ENCODE peak calls at places on chromosomes 1 and 21, in five cellular contexts. One of them, this sample, is unnamed.

GRCh38 chr1:21607549-21608529 is 61.3 kb downstream of the RAP1GAP start:
- DNase-seq in fibroblast of pulmonary artery: peak; percentile 71
- DNase-seq in KG1: no peak
- DNase-seq in CD8-positive, alpha-beta T cell: peak; percentile 16
- DNase-seq in cardiac muscle cell: peak; percentile 92
- DNase-seq in this sample: no peak

GRCh38 chr1:45512641-45513054 is 9.0 kb downstream of the PRDX1 start:
- DNase-seq in fibroblast of pulmonary artery: peak; percentile 79
- DNase-seq in KG1: peak; percentile 22
- DNase-seq in CD8-positive, alpha-beta T cell: peak; percentile 58
- DNase-seq in cardiac muscle cell: peak; percentile 76
- DNase-seq in this sample: peak; percentile 16

GRCh38 chr21:44506279-44507255 is 33.4 kb downstream of the KRTAP10-1 start:
- DNase-seq in fibroblast of pulmonary artery: no peak
- DNase-seq in KG1: no peak
- DNase-seq in CD8-positive, alpha-beta T cell: no peak
- DNase-seq in cardiac muscle cell: peak; percentile 42
- DNase-seq in this sample: no peak

GRCh38 chr1:156756355-156756754 is 4.9 kb upstream of the HDGF start:
- DNase-seq in fibroblast of pulmonary artery: no peak
- DNase-seq in KG1: no peak
- DNase-seq in CD8-positive, alpha-beta T cell: no peak
- DNase-seq in cardiac muscle cell: no peak
- DNase-seq in this sample: no peak

GRCh38 chr1:17187065-17187464 is 17.9 kb upstream of the PADI1 start:
- DNase-seq in fibroblast of pulmonary artery: no peak
- DNase-seq in KG1: no peak
- DNase-seq in CD8-positive, alpha-beta T cell: no peak
- DNase-seq in cardiac muscle cell: no peak
- DNase-seq in this sample: no peak

GRCh38 chr1:204746838-204747442 is 61.4 kb upstream of the LRRN2 start:
- DNase-seq in fibroblast of pulmonary artery: peak; percentile 56
- DNase-seq in KG1: peak; percentile 31
- DNase-seq in CD8-positive, alpha-beta T cell: peak; percentile 50
- DNase-seq in cardiac muscle cell: peak; percentile 50
- DNase-seq in this sample: peak; percentile 10

GRCh38 chr1:24920155-24920925 is 9.7 kb downstream of the RUNX3 start:
- DNase-seq in fibroblast of pulmonary artery: peak; percentile 60
- DNase-seq in KG1: no peak
- DNase-seq in CD8-positive, alpha-beta T cell: no peak
- DNase-seq in cardiac muscle cell: no peak
- DNase-seq in this sample: no peak

GRCh38 chr21:36021251-36021837 is 39.0 kb downstream of the SETD4 start:
- DNase-seq in fibroblast of pulmonary artery: no peak
- DNase-seq in KG1: no peak
- DNase-seq in CD8-positive, alpha-beta T cell: no peak
- DNase-seq in cardiac muscle cell: no peak
- DNase-seq in this sample: no peak

GRCh38 chr21:34243562-34243961 is 120.2 kb upstream of the KCNE2 start:
- DNase-seq in fibroblast of pulmonary artery: peak; percentile 45
- DNase-seq in KG1: no peak
- DNase-seq in CD8-positive, alpha-beta T cell: no peak
- DNase-seq in cardiac muscle cell: peak; percentile 51
- DNase-seq in this sample: no peak

GRCh38 chr1:186240436-186240835 is 134.6 kb downstream of the TPR start:
- DNase-seq in fibroblast of pulmonary artery: no peak
- DNase-seq in KG1: no peak
- DNase-seq in CD8-positive, alpha-beta T cell: no peak
- DNase-seq in cardiac muscle cell: no peak
- DNase-seq in this sample: no peak

GRCh38 chr1:158978730-158979129 is 31.0 kb upstream of the IFI16 start:
- DNase-seq in fibroblast of pulmonary artery: no peak
- DNase-seq in KG1: no peak
- DNase-seq in CD8-positive, alpha-beta T cell: no peak
- DNase-seq in cardiac muscle cell: no peak
- DNase-seq in this sample: no peak

GRCh38 chr1:86156571-86157455 is at the start of gene COL24A1:
- DNase-seq in fibroblast of pulmonary artery: peak; percentile 53
- DNase-seq in KG1: no peak
- DNase-seq in CD8-positive, alpha-beta T cell: no peak
- DNase-seq in cardiac muscle cell: peak; percentile 81
- DNase-seq in this sample: no peak

GRCh38 chr1:155051777-155052398 is 772 bp downstream of the ADAM15 start:
- DNase-seq in fibroblast of pulmonary artery: peak; percentile 29
- DNase-seq in KG1: peak; percentile 29
- DNase-seq in CD8-positive, alpha-beta T cell: peak; percentile 44
- DNase-seq in cardiac muscle cell: no peak
- DNase-seq in this sample: no peak

GRCh38 chr1:87794788-87795614 is 466.3 kb downstream of the LMO4 start:
- DNase-seq in fibroblast of pulmonary artery: peak; percentile 61
- DNase-seq in KG1: no peak
- DNase-seq in CD8-positive, alpha-beta T cell: no peak
- DNase-seq in cardiac muscle cell: no peak
- DNase-seq in this sample: no peak

GRCh38 chr21:35528109-35529042 is 479.3 kb upstream of the RUNX1 start:
- DNase-seq in fibroblast of pulmonary artery: peak; percentile 29
- DNase-seq in KG1: no peak
- DNase-seq in CD8-positive, alpha-beta T cell: peak; percentile 43
- DNase-seq in cardiac muscle cell: no peak
- DNase-seq in this sample: no peak

GRCh38 chr1:238991730-238992490 is 394.5 kb upstream of the CHRM3 start:
- DNase-seq in fibroblast of pulmonary artery: no peak
- DNase-seq in KG1: no peak
- DNase-seq in CD8-positive, alpha-beta T cell: no peak
- DNase-seq in cardiac muscle cell: no peak
- DNase-seq in this sample: no peak

GRCh38 chr1:173175514-173176146 is 31.5 kb downstream of the TNFSF4 start:
- DNase-seq in fibroblast of pulmonary artery: peak; percentile 62
- DNase-seq in KG1: peak; percentile 61
- DNase-seq in CD8-positive, alpha-beta T cell: no peak
- DNase-seq in cardiac muscle cell: no peak
- DNase-seq in this sample: no peak

GRCh38 chr1:232589809-232590741 is 39.9 kb downstream of the SIPA1L2 start:
- DNase-seq in fibroblast of pulmonary artery: peak; percentile 65
- DNase-seq in KG1: no peak
- DNase-seq in CD8-positive, alpha-beta T cell: no peak
- DNase-seq in cardiac muscle cell: peak; percentile 47
- DNase-seq in this sample: no peak

GRCh38 chr1:197519741-197520334 is 251.8 kb downstream of the CRB1 start:
- DNase-seq in fibroblast of pulmonary artery: peak; percentile 42
- DNase-seq in KG1: no peak
- DNase-seq in CD8-positive, alpha-beta T cell: no peak
- DNase-seq in cardiac muscle cell: no peak
- DNase-seq in this sample: no peak

GRCh38 chr1:234777850-234778214 is 167.9 kb upstream of the IRF2BP2 start:
- DNase-seq in fibroblast of pulmonary artery: no peak
- DNase-seq in KG1: no peak
- DNase-seq in CD8-positive, alpha-beta T cell: no peak
- DNase-seq in cardiac muscle cell: no peak
- DNase-seq in this sample: no peak

GRCh38 chr1:54421101-54421504 is 14.9 kb upstream of the SSBP3 start:
- DNase-seq in fibroblast of pulmonary artery: no peak
- DNase-seq in KG1: no peak
- DNase-seq in CD8-positive, alpha-beta T cell: no peak
- DNase-seq in cardiac muscle cell: no peak
- DNase-seq in this sample: no peak

GRCh38 chr1:21294266-21295058 is 4.2 kb upstream of the ECE1 start:
- DNase-seq in fibroblast of pulmonary artery: no peak
- DNase-seq in KG1: no peak
- DNase-seq in CD8-positive, alpha-beta T cell: peak; percentile 83
- DNase-seq in cardiac muscle cell: peak; percentile 56
- DNase-seq in this sample: no peak

GRCh38 chr21:44929799-44930542 is 9.3 kb upstream of the ITGB2 start:
- DNase-seq in fibroblast of pulmonary artery: no peak
- DNase-seq in KG1: no peak
- DNase-seq in CD8-positive, alpha-beta T cell: no peak
- DNase-seq in cardiac muscle cell: no peak
- DNase-seq in this sample: no peak

GRCh38 chr1:176905648-176906047 is 258.9 kb downstream of the ASTN1 start:
- DNase-seq in fibroblast of pulmonary artery: no peak
- DNase-seq in KG1: no peak
- DNase-seq in CD8-positive, alpha-beta T cell: no peak
- DNase-seq in cardiac muscle cell: no peak
- DNase-seq in this sample: no peak

GRCh38 chr1:66152034-66152433 is 359.3 kb downstream of the PDE4B start:
- DNase-seq in fibroblast of pulmonary artery: no peak
- DNase-seq in KG1: no peak
- DNase-seq in CD8-positive, alpha-beta T cell: no peak
- DNase-seq in cardiac muscle cell: no peak
- DNase-seq in this sample: no peak

GRCh38 chr1:97270508-97271307 is 549.1 kb downstream of the PTBP2 start:
- DNase-seq in fibroblast of pulmonary artery: peak; percentile 64
- DNase-seq in KG1: no peak
- DNase-seq in CD8-positive, alpha-beta T cell: no peak
- DNase-seq in cardiac muscle cell: peak; percentile 11
- DNase-seq in this sample: no peak

This sample was measured in SHP77 treated with DMSO at 0.1 percent for 48 hours.